ENCODE peak calls at places on chromosome 17, in four cellular contexts. N is suprapubic skin, B is A673, R is mucosa of descending colon. D is an unnamed sample.

GRCh38 chr17:82859431-82860403 is 19.9 kb upstream of the ZNF750 start:
- DNase-seq in N (peak; percentile 59), B (peak; percentile 28), R (no peak), D (peak; percentile 49)

GRCh38 chr17:75404223-75404738 is 1.2 kb downstream of the GRB2 start:
- DNase-seq in N (peak; percentile 70), B (peak; percentile 90), R (no peak), D (peak; percentile 48)

GRCh38 chr17:22278302-22279275 is 586.3 kb downstream of the KCNJ18 start:
- DNase-seq in N (no peak), B (no peak), R (no peak), D (no peak)

GRCh38 chr17:28357901-28358197 is 522 bp upstream of the POLDIP2 start:
- DNase-seq in N (no peak), B (no peak), R (no peak), D (no peak)

GRCh38 chr17:57707892-57708291 is 37.2 kb downstream of the CCDC182 start:
- DNase-seq in N (no peak), B (peak; percentile 24), R (no peak), D (no peak)

GRCh38 chr17:10205549-10206185 is 7.3 kb upstream of the GAS7 start:
- DNase-seq in N (no peak), B (no peak), R (no peak), D (no peak)

GRCh38 chr17:35241520-35241919 is 1.4 kb upstream of the SLFN5 start:
- DNase-seq in N (no peak), B (no peak), R (peak; percentile 57), D (peak; percentile 48)

GRCh38 chr17:14451729-14452191 is 150.9 kb downstream of the HS3ST3B1 start:
- DNase-seq in N (no peak), B (no peak), R (no peak), D (no peak)

GRCh38 chr17:79980246-79981043 is 55.2 kb downstream of the TBC1D16 start:
- DNase-seq in N (peak; percentile 41), B (no peak), R (peak; percentile 21), D (no peak)

GRCh38 chr17:34220776-34221390 is 34.2 kb upstream of the CCL2 start:
- DNase-seq in N (no peak), B (no peak), R (no peak), D (no peak)

GRCh38 chr17:59519132-59519531 is 46.3 kb upstream of the DHX40 start:
- DNase-seq in N (no peak), B (no peak), R (no peak), D (no peak)

GRCh38 chr17:19412510-19412909 is 1.5 kb downstream of the RNF112 start:
- DNase-seq in N (no peak), B (no peak), R (no peak), D (no peak)

GRCh38 chr17:57875109-57876022 is 25.5 kb upstream of the MRPS23 start:
- DNase-seq in N (peak; percentile 91), B (peak; percentile 94), R (peak; percentile 76), D (no peak)

GRCh38 chr17:74380086-74380958 is 13.0 kb downstream of the GPR142 start:
- DNase-seq in N (no peak), B (no peak), R (peak; percentile 71), D (no peak)

GRCh38 chr17:44334315-44335181 is 9.9 kb upstream of the SLC25A39 start:
- DNase-seq in N (peak; percentile 51), B (no peak), R (no peak), D (no peak)

GRCh38 chr17:73760186-73760758 is 116.0 kb upstream of the SDK2 start:
- DNase-seq in N (no peak), B (no peak), R (no peak), D (no peak)

GRCh38 chr17:4310349-4311060 is 46.7 kb upstream of the ANKFY1 start:
- DNase-seq in N (no peak), B (peak; percentile 38), R (no peak), D (no peak)

GRCh38 chr17:68532826-68533225 is 20.6 kb downstream of the PRKAR1A start:
- DNase-seq in N (no peak), B (no peak), R (no peak), D (no peak)

GRCh38 chr17:38540514-38540913 is 65.2 kb downstream of the SRCIN1 start:
- DNase-seq in N (no peak), B (no peak), R (no peak), D (no peak)

DNA sequence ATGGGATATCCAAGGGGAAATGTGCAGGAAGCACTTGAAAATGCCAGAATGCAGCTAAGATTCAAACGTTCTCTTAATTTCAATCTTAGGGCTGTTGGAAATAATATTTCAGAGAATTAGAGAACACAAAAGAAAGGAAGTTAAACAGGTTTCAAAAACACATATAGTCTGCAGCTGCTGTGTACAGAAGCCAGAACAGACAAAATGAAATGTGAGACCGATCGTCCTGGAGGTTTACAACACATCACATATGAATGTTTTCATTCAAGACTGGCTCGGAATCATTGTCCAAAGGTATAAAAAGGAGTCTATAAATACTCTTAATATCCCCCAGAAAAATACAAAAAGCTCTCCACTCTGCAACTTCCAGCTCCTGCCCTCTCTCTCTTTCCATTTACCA is 14.3 kb downstream of the CYTH1 start:
- DNase-seq in N (no peak), B (no peak), R (no peak), D (no peak)
- H3K4me3 ChIP-seq in N (no peak overlapping the region), B (no peak overlapping the region), R (no peak overlapping the region), D (peak overlapping the region; percentile 22)

DNA sequence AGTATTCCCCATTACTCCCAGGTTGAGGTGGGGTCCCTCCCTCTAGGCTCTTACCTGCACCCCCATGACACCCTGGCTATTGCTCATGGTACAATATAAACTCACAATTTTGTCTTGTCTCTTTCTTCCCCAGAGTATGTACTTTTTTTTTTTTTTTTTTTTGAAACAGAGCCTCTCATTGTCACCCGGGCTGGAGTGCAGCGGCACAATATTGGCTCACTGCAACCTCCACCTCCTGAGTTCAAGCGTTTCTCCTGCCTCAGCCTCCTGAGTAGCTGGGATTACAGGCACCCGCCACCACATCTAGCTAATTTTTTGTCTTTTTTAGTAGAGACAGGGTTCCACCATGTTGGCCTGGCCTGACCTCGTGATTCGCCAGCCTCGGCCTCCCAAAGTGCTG is 8.5 kb downstream of the KANSL1 start:
- DNase-seq in N (no peak), B (no peak), R (peak; percentile 41), D (no peak)
- H3K4me1 ChIP-seq in N (peaks cover 67% of the 10 kb centered on the region), B (peaks cover 41% of the 10 kb centered on the region), R (peaks cover 25% of the 10 kb centered on the region), D (peaks cover 93% of the 10 kb centered on the region)

DNA sequence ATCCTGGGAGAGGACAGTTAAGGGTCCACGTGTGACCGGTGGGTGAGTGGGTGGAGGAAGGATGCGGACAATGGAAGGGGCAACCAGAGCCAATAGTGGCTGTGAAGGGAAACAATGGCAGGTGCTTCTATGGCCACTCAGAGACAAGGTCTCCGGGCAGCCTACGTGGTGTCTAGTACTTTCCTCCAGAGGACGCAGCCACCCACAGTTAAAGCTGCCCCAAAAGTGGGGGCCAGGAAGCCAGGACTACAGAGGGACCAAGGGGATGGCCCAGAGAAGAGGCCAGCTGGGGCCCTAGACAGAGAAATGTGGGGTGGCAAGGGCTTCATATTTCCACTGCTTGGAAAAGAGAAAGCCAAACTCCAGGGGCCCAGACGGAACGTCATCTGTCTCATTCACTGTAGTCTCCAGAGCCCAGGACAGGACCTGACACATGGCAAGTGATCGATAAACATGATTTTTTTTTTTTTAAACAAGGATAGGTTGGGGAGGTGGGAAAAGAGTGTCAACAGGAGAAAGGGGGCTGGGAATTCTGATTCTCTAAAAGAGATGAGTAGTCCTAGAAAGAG is 861 bp upstream of the PER1 start:
- DNase-seq in N (no peak), B (no peak), R (peak; percentile 63), D (no peak)
- H3K4me3 ChIP-seq in N (peak overlapping the region; percentile 98), B (no peak overlapping the region), R (no peak overlapping the region), D (no peak overlapping the region)

GRCh38 chr17:40448213-40448638 is 5.0 kb downstream of the IGFBP4 start:
- DNase-seq in N (no peak), B (no peak), R (no peak), D (no peak)

GRCh38 chr17:40443988-40444899 is 994 bp downstream of the IGFBP4 start:
- DNase-seq in N (no peak), B (no peak), R (no peak), D (no peak)

GRCh38 chr17:40443196-40443987 is at the start of gene IGFBP4:
- DNase-seq in N (peak; percentile 92), B (peak; percentile 63), R (peak; percentile 90), D (peak; percentile 60)

GRCh38 chr17:40447148-40447644 is 3.9 kb downstream of the IGFBP4 start:
- DNase-seq in N (no peak), B (no peak), R (no peak), D (no peak)

GRCh38 chr17:40445769-40446468 is 2.7 kb downstream of the IGFBP4 start:
- DNase-seq in N (no peak), B (no peak), R (no peak), D (no peak)
- H3K4me1 ChIP-seq in N (peaks cover 86% of the 10 kb centered on the region), B (no peaks in the 10 kb centered on the region), R (peaks cover 59% of the 10 kb centered on the region), D (peaks cover 22% of the 10 kb centered on the region)

D was measured in CD8-positive, alpha-beta T cell.